ENCODE peak calls at places on chromosomes 13 and 19, in four cellular contexts. I is lung, H is NCI-H774, U is kidney tubule cell. F is an unnamed sample.

GRCh38 chr19:4363571-4364304 is 20.4 kb downstream of the MPND start:
- DNase-seq in U (no peak), H (no peak), I (no peak), F (no peak)

GRCh38 chr19:1907563-1908363 is 2.6 kb downstream of the ADAT3 start:
- DNase-seq in U (peak), I (peak), H (no peak), F (peak)

GRCh38 chr19:44741841-44742352 is 6.6 kb upstream of the BCL3 start:
- DNase-seq in U (peak), H (no peak), I (peak), F (peak)

GRCh38 chr13:46624353-46624752 is 71.4 kb downstream of the LRCH1 start:
- DNase-seq in I (no peak), H (no peak), U (no peak), F (no peak)

GRCh38 chr19:3365447-3366103 is 808 bp upstream of the NFIC start:
- DNase-seq in I (no peak), U (peak), H (peak), F (no peak)

GRCh38 chr13:76038920-76039716 is 403.0 kb downstream of the LMO7 start:
- DNase-seq in U (no peak), H (no peak), I (no peak), F (no peak)

GRCh38 chr19:32779082-32779481 is 59.5 kb downstream of the TDRD12 start:
- DNase-seq in H (no peak), U (no peak), I (no peak), F (no peak)

GRCh38 chr19:19697589-19697988 is 28.9 kb downstream of the ZNF101 start:
- DNase-seq in I (no peak), H (no peak), U (no peak), F (no peak)

GRCh38 chr13:19940106-19940505 is 18.4 kb upstream of the ZMYM2 start:
- DNase-seq in H (no peak), U (no peak), I (no peak), F (no peak)

GRCh38 chr13:77325371-77325941 is 1.4 kb downstream of the MYCBP2 start:
- DNase-seq in U (peak), I (no peak), H (no peak), F (no peak)

GRCh38 chr13:77745784-77746183 is 48.3 kb downstream of the SLAIN1 start:
- DNase-seq in U (no peak), H (no peak), I (no peak), F (no peak)

GRCh38 chr19:17944301-17944700 is 11.5 kb downstream of the CCDC124 start:
- DNase-seq in H (no peak), U (peak), I (no peak), F (no peak)

GRCh38 chr13:114122591-114123211 is 9.7 kb downstream of the RASA3 start:
- DNase-seq in I (no peak), H (no peak), U (no peak), F (no peak)

GRCh38 chr13:45219938-45220375 is 19.1 kb upstream of the KCTD4 start:
- DNase-seq in U (peak), H (no peak), I (no peak), F (peak)

GRCh38 chr19:51760811-51761356 is at the start of gene FPR2:
- DNase-seq in H (no peak), U (no peak), I (no peak), F (no peak)

GRCh38 chr19:10551698-10552301 is 8.1 kb downstream of the ATG4D start:
- DNase-seq in H (no peak), I (no peak), U (peak), F (no peak)

GRCh38 chr13:111656439-111656838 is 336.0 kb downstream of the TEX29 start:
- DNase-seq in H (no peak), U (no peak), I (no peak), F (no peak)

GRCh38 chr13:26896986-26897668 is 136.5 kb upstream of the GPR12 start:
- DNase-seq in I (no peak), U (no peak), H (no peak), F (no peak)

GRCh38 chr13:85638815-85639393 is 160.3 kb downstream of the SLITRK6 start:
- DNase-seq in H (no peak), U (no peak), I (no peak), F (peak)

GRCh38 chr13:51643114-51643881 is 59.0 kb downstream of the WDFY2 start:
- DNase-seq in I (no peak), H (no peak), U (peak), F (no peak)

GRCh38 chr19:58022283-58022660 is 11.6 kb upstream of the ZSCAN1 start:
- DNase-seq in H (no peak), U (no peak), I (no peak), F (no peak)